ENCODE peak calls at places on chromosomes 6 and 20, in four cellular contexts. One of them, this sample, is unnamed.

GRCh38 chr6:40782355-40782754 is 195.2 kb upstream of the LRFN2 start:
- DNase-seq in HS-27A: no peak
- DNase-seq in PC-3: no peak
- DNase-seq in stimulated activated CD4-positive, alpha-beta T cell treated with anti-CD3 and anti-CD28 coated beads, Interleukin-4, amount 100 ng/mL, for 1 hour: no peak
- DNase-seq in this sample: no peak

GRCh38 chr20:57570898-57571297 is 10.0 kb downstream of the PCK1 start:
- DNase-seq in HS-27A: no peak
- DNase-seq in PC-3: no peak
- DNase-seq in stimulated activated CD4-positive, alpha-beta T cell treated with anti-CD3 and anti-CD28 coated beads, Interleukin-4, amount 100 ng/mL, for 1 hour: no peak
- DNase-seq in this sample: no peak

GRCh38 chr20:45095753-45096371 is 5.1 kb downstream of the KCNS1 start:
- DNase-seq in HS-27A: peak
- DNase-seq in PC-3: peak
- DNase-seq in stimulated activated CD4-positive, alpha-beta T cell treated with anti-CD3 and anti-CD28 coated beads, Interleukin-4, amount 100 ng/mL, for 1 hour: peak
- DNase-seq in this sample: peak

GRCh38 chr6:115551510-115551909 is 509.2 kb downstream of the FRK start:
- DNase-seq in HS-27A: no peak
- DNase-seq in PC-3: no peak
- DNase-seq in stimulated activated CD4-positive, alpha-beta T cell treated with anti-CD3 and anti-CD28 coated beads, Interleukin-4, amount 100 ng/mL, for 1 hour: no peak
- DNase-seq in this sample: no peak

GRCh38 chr6:157110620-157111019 is 212.7 kb downstream of the TMEM242 start:
- DNase-seq in HS-27A: no peak
- DNase-seq in PC-3: no peak
- DNase-seq in stimulated activated CD4-positive, alpha-beta T cell treated with anti-CD3 and anti-CD28 coated beads, Interleukin-4, amount 100 ng/mL, for 1 hour: no peak
- DNase-seq in this sample: no peak

GRCh38 chr6:132659082-132659481 is at the start of gene TAAR1:
- DNase-seq in HS-27A: no peak
- DNase-seq in PC-3: no peak
- DNase-seq in stimulated activated CD4-positive, alpha-beta T cell treated with anti-CD3 and anti-CD28 coated beads, Interleukin-4, amount 100 ng/mL, for 1 hour: no peak
- DNase-seq in this sample: no peak

GRCh38 chr20:11403711-11404110 is 514.0 kb upstream of the BTBD3 start:
- DNase-seq in HS-27A: no peak
- DNase-seq in PC-3: no peak
- DNase-seq in stimulated activated CD4-positive, alpha-beta T cell treated with anti-CD3 and anti-CD28 coated beads, Interleukin-4, amount 100 ng/mL, for 1 hour: no peak
- DNase-seq in this sample: no peak

GRCh38 chr20:25525857-25526256 is 59.5 kb downstream of the NINL start:
- DNase-seq in HS-27A: peak
- DNase-seq in PC-3: peak
- DNase-seq in stimulated activated CD4-positive, alpha-beta T cell treated with anti-CD3 and anti-CD28 coated beads, Interleukin-4, amount 100 ng/mL, for 1 hour: no peak
- DNase-seq in this sample: no peak

GRCh38 chr20:11807070-11807741 is 110.5 kb upstream of the BTBD3 start:
- DNase-seq in HS-27A: peak
- DNase-seq in PC-3: peak
- DNase-seq in stimulated activated CD4-positive, alpha-beta T cell treated with anti-CD3 and anti-CD28 coated beads, Interleukin-4, amount 100 ng/mL, for 1 hour: no peak
- DNase-seq in this sample: no peak

GRCh38 chr6:139124887-139125672 is 9.8 kb upstream of the HECA start:
- DNase-seq in HS-27A: no peak
- DNase-seq in PC-3: peak
- DNase-seq in stimulated activated CD4-positive, alpha-beta T cell treated with anti-CD3 and anti-CD28 coated beads, Interleukin-4, amount 100 ng/mL, for 1 hour: peak
- DNase-seq in this sample: peak

GRCh38 chr6:141464490-141464889 is 668.2 kb upstream of the GJE1 start:
- DNase-seq in HS-27A: no peak
- DNase-seq in PC-3: peak
- DNase-seq in stimulated activated CD4-positive, alpha-beta T cell treated with anti-CD3 and anti-CD28 coated beads, Interleukin-4, amount 100 ng/mL, for 1 hour: no peak
- DNase-seq in this sample: peak

GRCh38 chr20:13121840-13122515 is 99.1 kb upstream of the ISM1 start:
- DNase-seq in HS-27A: no peak
- DNase-seq in PC-3: no peak
- DNase-seq in stimulated activated CD4-positive, alpha-beta T cell treated with anti-CD3 and anti-CD28 coated beads, Interleukin-4, amount 100 ng/mL, for 1 hour: no peak
- DNase-seq in this sample: no peak

GRCh38 chr6:141421378-141421777 is 711.3 kb upstream of the GJE1 start:
- DNase-seq in HS-27A: peak
- DNase-seq in PC-3: peak
- DNase-seq in stimulated activated CD4-positive, alpha-beta T cell treated with anti-CD3 and anti-CD28 coated beads, Interleukin-4, amount 100 ng/mL, for 1 hour: no peak
- DNase-seq in this sample: no peak

GRCh38 chr6:143400258-143401059 is 50.0 kb downstream of the ADAT2 start:
- DNase-seq in HS-27A: no peak
- DNase-seq in PC-3: peak
- DNase-seq in stimulated activated CD4-positive, alpha-beta T cell treated with anti-CD3 and anti-CD28 coated beads, Interleukin-4, amount 100 ng/mL, for 1 hour: no peak
- DNase-seq in this sample: peak

GRCh38 chr20:1415667-1416468 is 23.0 kb upstream of the FKBP1A start:
- DNase-seq in HS-27A: peak
- DNase-seq in PC-3: peak
- DNase-seq in stimulated activated CD4-positive, alpha-beta T cell treated with anti-CD3 and anti-CD28 coated beads, Interleukin-4, amount 100 ng/mL, for 1 hour: no peak
- DNase-seq in this sample: peak

GRCh38 chr6:163816441-163816840 is 401.9 kb downstream of the QKI start:
- DNase-seq in HS-27A: no peak
- DNase-seq in PC-3: no peak
- DNase-seq in stimulated activated CD4-positive, alpha-beta T cell treated with anti-CD3 and anti-CD28 coated beads, Interleukin-4, amount 100 ng/mL, for 1 hour: no peak
- DNase-seq in this sample: no peak

GRCh38 chr20:10673831-10674683 is at the start of gene JAG1:
- DNase-seq in HS-27A: peak
- DNase-seq in PC-3: peak
- DNase-seq in stimulated activated CD4-positive, alpha-beta T cell treated with anti-CD3 and anti-CD28 coated beads, Interleukin-4, amount 100 ng/mL, for 1 hour: peak
- DNase-seq in this sample: peak

GRCh38 chr6:45704056-45704790 is 311.4 kb downstream of the CLIC5 start:
- DNase-seq in HS-27A: no peak
- DNase-seq in PC-3: no peak
- DNase-seq in stimulated activated CD4-positive, alpha-beta T cell treated with anti-CD3 and anti-CD28 coated beads, Interleukin-4, amount 100 ng/mL, for 1 hour: no peak
- DNase-seq in this sample: no peak